ENCODE peak calls at places on chromosomes 6 and 20, in nine cellular contexts. Y is ovary; K is psoas muscle; C is heart right ventricle; T is cardiac muscle cell; V is pancreas; U is SJSA1; W is mesenchymal stem cell; I is CD8-positive, alpha-beta T cell. A is an unnamed sample. For H3K9me3, H3K4me1 and H3K36me3, the result is how much of the 10 kb centered on the place peaks cover.

GRCh38 chr20:1833728-1834726 is 61.2 kb upstream of the SIRPA start:
- DNase-seq in W (no peak), U (no peak), T (peak), I (no peak), C (no peak), K (no peak), Y (no peak), V (no peak), A (no peak)

GRCh38 chr6:128723667-128724066 is 159.3 kb upstream of the LAMA2 start:
- DNase-seq in U (no peak), C (no peak), Y (no peak), W (peak), K (no peak), V (no peak), T (no peak), I (no peak), A (no peak)

GRCh38 chr6:33583591-33584155 is 3.6 kb upstream of the BAK1 start:
- DNase-seq in I (no peak), Y (peak), U (no peak), W (peak), K (no peak), T (no peak), V (no peak), C (no peak), A (no peak)

GRCh38 chr6:37741757-37742400 is 44.2 kb upstream of the MDGA1 start:
- DNase-seq in U (no peak), W (peak), V (peak), K (no peak), I (peak), Y (no peak), C (peak), T (peak), A (no peak)

GRCh38 chr6:140178550-140179334 is 804.3 kb upstream of the CITED2 start:
- DNase-seq in K (no peak), T (no peak), C (no peak), W (no peak), U (no peak), I (no peak), Y (no peak), V (no peak), A (no peak)

GRCh38 chr6:5287205-5287965 is 26.1 kb downstream of the FARS2 start:
- DNase-seq in W (peak), V (no peak), Y (no peak), K (no peak), U (peak), I (no peak), C (peak), T (no peak), A (no peak)

GRCh38 chr20:35003211-35004031 is 47.8 kb downstream of the MYH7B start:
- DNase-seq in W (no peak), V (no peak), I (no peak), K (peak), Y (no peak), U (no peak), T (no peak), C (no peak), A (peak)

GRCh38 chr6:1574083-1574761 is 35.5 kb upstream of the FOXC1 start:
- DNase-seq in C (no peak), I (no peak), T (no peak), Y (no peak), U (no peak), K (no peak), W (no peak), V (no peak), A (no peak)

GRCh38 chr6:125859691-125860210 is 69.0 kb downstream of the NCOA7 start:
- DNase-seq in I (no peak), T (no peak), V (no peak), W (peak), C (no peak), U (no peak), K (no peak), Y (no peak), A (no peak)

GRCh38 chr20:62732356-62732755 is 23.7 kb downstream of the NTSR1 start:
- DNase-seq in W (no peak), K (no peak), T (no peak), V (no peak), U (no peak), I (no peak), C (no peak), Y (no peak), A (no peak)

GRCh38 chr6:11096109-11096508 is 2.5 kb downstream of the SMIM13 start:
- DNase-seq in W (peak), T (peak), I (no peak), K (no peak), C (no peak), U (no peak), V (no peak), Y (no peak), A (no peak)

GRCh38 chr20:62583424-62583920 is 58.8 kb upstream of the SLCO4A1 start:
- DNase-seq in Y (no peak), U (no peak), V (no peak), I (no peak), K (no peak), W (no peak), C (no peak), T (no peak), A (no peak)

GRCh38 chr6:82045965-82046756 is 201.4 kb downstream of the IBTK start:
- DNase-seq in C (no peak), I (no peak), K (no peak), U (no peak), V (no peak), W (peak), T (no peak), Y (no peak), A (no peak)

GRCh38 chr6:83474309-83474708 is 38.0 kb upstream of the PRSS35 start:
- DNase-seq in V (no peak), Y (no peak), U (no peak), C (peak), W (peak), K (no peak), I (no peak), T (no peak), A (no peak)

GRCh38 chr20:19552144-19552895 is 205.7 kb upstream of the RIN2 start:
- DNase-seq in C (peak), V (peak), Y (peak), W (no peak), K (no peak), U (no peak), T (peak), I (no peak), A (peak)

GRCh38 chr6:20837189-20837588 is 302.9 kb downstream of the CDKAL1 start:
- DNase-seq in W (no peak), K (no peak), Y (no peak), T (no peak), U (no peak), I (no peak), C (no peak), V (no peak), A (no peak)

GRCh38 chr6:141688916-141689315 is 443.8 kb upstream of the GJE1 start:
- DNase-seq in Y (no peak), I (no peak), C (no peak), V (no peak), W (no peak), U (no peak), T (no peak), K (no peak), A (no peak)

GRCh38 chr20:2871555-2872303 is 1.6 kb upstream of the PTPRA start:
- DNase-seq in U (no peak), V (no peak), W (peak), Y (no peak), K (no peak), I (no peak), T (no peak), C (no peak), A (no peak)

GRCh38 chr20:1423625-1424106 is 30.8 kb upstream of the FKBP1A start:
- DNase-seq in C (no peak), T (peak), U (peak), V (peak), W (peak), Y (no peak), K (no peak), I (no peak), A (peak)

GRCh38 chr20:58467572-58468330 is 47.4 kb downstream of the APCDD1L start:
- DNase-seq in V (no peak), K (no peak), I (no peak), Y (peak), C (no peak), T (no peak), U (no peak), W (no peak), A (no peak)

GRCh38 chr6:139588076-139588639 is 213.7 kb upstream of the CITED2 start:
- DNase-seq in K (no peak), T (peak), U (no peak), Y (no peak), I (no peak), V (peak), W (peak), C (peak), A (no peak)

GRCh38 chr6:11473008-11473740 is 64.4 kb upstream of the TMEM170B start:
- DNase-seq in K (no peak), T (no peak), V (no peak), C (no peak), I (no peak), W (no peak), Y (no peak), U (no peak), A (no peak)

DNA sequence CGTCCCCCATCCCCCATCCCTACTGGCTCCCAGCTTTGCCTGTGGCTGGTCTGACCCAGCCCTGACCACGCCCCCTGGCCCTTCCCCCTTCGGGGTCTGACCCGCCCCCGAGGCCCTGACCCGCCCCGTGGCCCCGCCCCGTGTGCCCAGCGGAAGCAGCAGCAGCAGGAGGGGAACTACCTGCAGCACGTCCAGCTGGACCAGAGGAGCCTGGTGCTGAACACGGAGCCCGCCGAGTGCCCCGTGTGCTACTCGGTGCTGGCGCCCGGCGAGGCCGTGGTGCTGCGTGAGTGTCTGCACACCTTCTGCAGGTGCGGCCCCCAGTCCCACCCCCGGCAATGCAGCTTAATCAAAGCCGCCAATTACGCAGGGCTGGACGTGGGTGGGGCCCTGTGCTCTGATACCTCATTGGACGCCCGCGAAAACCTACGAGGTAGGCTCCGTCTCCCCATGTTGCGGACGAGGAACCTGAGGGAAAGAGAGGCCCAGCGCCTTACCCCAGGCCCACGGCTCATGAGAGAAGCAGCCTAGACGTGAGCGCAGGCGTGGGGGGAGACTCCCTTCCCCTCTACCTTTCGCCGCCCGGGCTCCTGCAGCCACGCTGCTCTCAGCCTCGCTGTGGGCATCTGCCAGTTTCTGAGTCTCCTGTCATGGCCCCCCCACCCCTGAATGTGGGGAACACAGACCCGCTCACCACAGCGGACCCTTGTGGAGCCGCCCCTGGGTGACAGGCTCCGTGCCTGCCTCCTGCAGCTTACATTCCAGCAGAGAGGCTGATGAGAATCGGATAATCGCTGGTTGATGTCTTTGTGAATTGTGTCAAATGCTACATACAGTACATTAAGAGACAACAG is 12.8 kb downstream of the RBCK1 start:
- DNase-seq in Y (no peak), K (no peak), T (no peak), C (no peak), W (no peak), U (no peak), V (no peak), I (no peak), A (no peak)
- H3K9me3 ChIP-seq in Y (under half), K (under half), T (under half), C (under half), W (under half), U (under half), V (under half), I (under half), A (under half)

GRCh38 chr6:19824058-19824807 is 12.9 kb upstream of the ID4 start:
- DNase-seq in C (no peak), V (no peak), K (no peak), U (no peak), I (no peak), T (no peak), W (no peak), Y (no peak), A (no peak)
- H3K4me1 ChIP-seq in C (under half), V (under half), K (under half), U (under half), I (under half), T (under half), W (under half), Y (under half), A (under half)

DNA sequence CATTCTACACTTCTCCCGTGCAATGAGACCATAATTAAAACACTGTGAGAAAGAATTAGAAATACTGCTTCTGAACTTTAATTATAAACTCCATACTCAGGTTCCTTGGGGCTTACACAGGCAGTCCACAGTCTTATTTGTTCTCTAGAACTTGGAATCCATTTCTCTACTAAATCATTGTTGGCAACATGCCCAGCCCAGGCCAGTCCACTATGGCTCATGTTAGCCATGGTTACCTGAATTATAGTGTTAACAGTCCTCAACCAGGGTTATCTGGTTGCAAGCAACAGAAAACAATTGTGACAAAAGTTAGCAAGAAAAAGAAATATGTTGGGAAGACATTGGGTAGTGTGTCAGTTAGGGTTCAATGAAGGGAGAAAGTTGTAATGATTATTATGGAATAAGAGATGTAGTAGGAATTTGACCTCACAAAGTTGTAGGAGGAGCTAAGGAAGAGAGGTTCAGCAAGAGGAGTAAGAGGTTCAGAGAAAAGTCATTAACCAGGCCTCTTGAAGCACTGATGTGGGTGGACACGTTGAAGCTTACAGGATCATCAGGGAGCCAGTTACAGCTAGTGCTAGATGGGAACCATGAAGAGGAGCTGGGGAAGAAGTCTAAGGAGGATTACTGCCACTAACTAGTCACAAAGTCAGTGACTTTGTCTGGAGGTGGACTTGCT is 352.5 kb upstream of the PRND start:
- DNase-seq in U (no peak), K (no peak), Y (no peak), C (no peak), T (no peak), V (no peak), W (no peak), I (no peak), A (no peak)
- H3K36me3 ChIP-seq in U (under half), K (under half), Y (under half), C (under half), T (under half), V (under half), W (under half), I (under half), A (under half)

GRCh38 chr20:61230-61629 is 26.2 kb upstream of the DEFB125 start:
- DNase-seq in W (no peak), T (no peak), U (no peak), K (no peak), Y (no peak), I (no peak), V (no peak), C (no peak), A (no peak)
- H3K9me3 ChIP-seq in W (under half), T (under half), U (under half), K (under half), Y (under half), I (under half), V (under half), C (under half), A (under half)

GRCh38 chr6:7165736-7166296 is 58.1 kb downstream of the RREB1 start:
- DNase-seq in Y (no peak), K (no peak), T (no peak), I (no peak), U (peak), C (no peak), V (no peak), W (peak), A (no peak)

GRCh38 chr6:7169296-7169721 is 61.5 kb downstream of the RREB1 start:
- DNase-seq in U (no peak), I (no peak), K (peak), T (no peak), Y (no peak), V (peak), C (peak), W (no peak), A (no peak)

GRCh38 chr6:7164536-7165001 is 56.8 kb downstream of the RREB1 start:
- DNase-seq in C (no peak), V (no peak), Y (no peak), T (no peak), K (no peak), I (no peak), U (no peak), W (no peak), A (no peak)

GRCh38 chr6:7165002-7165735 is 57.4 kb downstream of the RREB1 start:
- DNase-seq in V (no peak), W (peak), T (peak), K (no peak), I (no peak), Y (no peak), U (peak), C (peak), A (no peak)

DNA sequence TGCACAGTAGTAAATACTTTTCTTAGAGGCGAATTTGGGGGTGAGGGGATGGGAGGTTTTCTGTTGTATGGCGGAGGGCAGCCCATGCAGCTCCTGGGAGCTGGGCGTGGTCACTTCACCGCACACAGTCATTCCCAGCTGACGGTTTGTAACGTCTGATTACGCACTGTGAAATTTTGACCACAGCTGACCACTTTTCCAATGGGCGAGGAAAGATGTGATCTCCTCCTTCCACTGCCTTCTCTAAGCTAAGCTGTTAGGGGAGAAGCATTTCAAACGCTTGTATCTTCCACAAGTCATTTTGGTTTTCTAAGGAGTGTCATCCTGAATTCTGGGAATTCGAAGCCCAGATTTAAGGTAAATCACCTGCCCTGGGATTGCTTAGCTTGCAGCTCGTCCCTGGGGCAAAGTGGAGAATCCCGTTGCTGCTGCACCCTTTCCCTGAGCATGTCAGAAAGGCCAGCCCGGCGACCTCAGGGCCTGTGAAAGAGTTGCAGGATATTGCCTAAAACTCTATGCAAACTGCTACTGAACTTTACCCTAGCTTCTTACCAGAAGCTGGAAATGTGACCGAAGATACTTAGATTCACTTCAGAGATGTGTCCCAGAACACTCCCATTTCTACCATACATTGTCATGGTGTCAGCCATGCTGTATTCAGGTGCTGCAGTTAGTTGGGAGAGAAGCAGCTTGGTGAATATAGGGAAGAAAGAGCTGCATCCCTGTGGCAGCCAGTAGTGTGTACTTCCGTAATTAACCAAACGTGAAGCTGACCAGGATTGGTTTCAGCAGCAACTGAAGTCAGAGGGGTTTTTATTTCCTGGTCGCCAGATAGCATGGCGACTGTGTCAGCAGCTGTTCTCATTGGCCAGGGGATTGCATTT is 58.9 kb downstream of the RREB1 start:
- DNase-seq in V (no peak), I (no peak), U (peak), Y (no peak), W (peak), C (no peak), K (no peak), T (no peak), A (peak)
- H3K4me1 ChIP-seq in V (under half), I (under half), U (half or more), Y (under half), W (under half), C (half or more), K (half or more), T (half or more), A (half or more)

GRCh38 chr20:32458061-32458836 is 100.1 kb downstream of the ASXL1 start:
- DNase-seq in U (no peak), W (no peak), Y (no peak), V (peak), T (no peak), C (no peak), K (no peak), I (no peak), A (no peak)
- H3K36me3 ChIP-seq in U (under half), W (half or more), Y (under half), V (under half), T (under half), C (under half), K (under half), I (under half), A (under half)

GRCh38 chr20:15863735-15864134 is 709.5 kb downstream of the KIF16B start:
- DNase-seq in K (no peak), T (no peak), C (no peak), U (no peak), I (no peak), W (no peak), Y (no peak), V (no peak), A (no peak)

GRCh38 chr20:15865553-15865952 is 707.7 kb downstream of the KIF16B start:
- DNase-seq in W (no peak), U (no peak), K (no peak), Y (no peak), C (no peak), I (no peak), V (no peak), T (no peak), A (no peak)

GRCh38 chr20:15867899-15868298 is 705.3 kb downstream of the KIF16B start:
- DNase-seq in Y (no peak), W (no peak), V (no peak), U (no peak), K (no peak), C (no peak), I (no peak), T (no peak), A (no peak)

GRCh38 chr20:15862178-15862577 is 711.1 kb downstream of the KIF16B start:
- DNase-seq in W (no peak), V (no peak), U (no peak), I (no peak), C (no peak), K (no peak), Y (no peak), T (no peak), A (no peak)

GRCh38 chr20:15867017-15867416 is 706.2 kb downstream of the KIF16B start:
- DNase-seq in Y (no peak), W (no peak), U (no peak), C (no peak), T (no peak), K (no peak), I (no peak), V (no peak), A (no peak)
- H3K9me3 ChIP-seq in Y (under half), W (under half), U (under half), C (under half), T (under half), K (under half), I (under half), V (under half), A (under half)

DNA sequence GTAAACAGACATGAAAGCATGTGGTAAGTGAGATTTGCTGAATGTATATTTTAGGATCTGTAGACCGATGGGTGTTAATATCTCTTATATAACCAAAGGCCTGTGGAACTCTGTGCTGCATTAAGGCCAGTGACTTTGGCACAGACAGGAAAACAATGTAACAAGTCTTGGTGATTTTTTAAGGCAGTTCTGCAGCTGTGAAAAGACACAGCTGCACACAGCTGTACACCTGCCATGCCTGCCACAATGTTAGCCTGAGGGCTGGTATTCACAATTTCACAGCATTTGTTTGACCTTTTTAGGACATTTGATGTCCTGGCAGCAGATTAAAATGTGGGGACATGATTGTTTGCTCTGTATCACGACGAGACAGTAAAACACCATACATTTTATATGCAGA is 6.1 kb downstream of the SOBP start:
- DNase-seq in K (no peak), W (peak), I (no peak), U (no peak), T (no peak), C (no peak), V (no peak), Y (no peak), A (no peak)
- H3K4me1 ChIP-seq in K (half or more), W (under half), I (under half), U (under half), T (under half), C (half or more), V (under half), Y (under half), A (half or more)